ENCODE peak calls at places on chromosomes 11 and 22, in eight cellular contexts. One of them, this sample, is unnamed.
A peak's percentile ranks its signal among the peaks of the same experiment; 100 is the strongest.

GRCh38 chr11:113562981-113563461 is 87.8 kb upstream of the DRD2 start:
- DNase-seq in keratinocyte: no peak
- DNase-seq in IMR-90: no peak
- DNase-seq in GM23248: peak; percentile 22
- DNase-seq in neural progenitor cell: no peak
- DNase-seq in mesendoderm: peak; percentile 44
- DNase-seq in A549: no peak
- DNase-seq in fibroblast of lung: no peak
- DNase-seq in this sample: no peak

GRCh38 chr11:116984589-116984988 is 113.6 kb downstream of the SIK3 start:
- DNase-seq in keratinocyte: peak; percentile 62
- DNase-seq in IMR-90: peak; percentile 98
- DNase-seq in GM23248: peak; percentile 95
- DNase-seq in neural progenitor cell: no peak
- DNase-seq in mesendoderm: no peak
- DNase-seq in A549: no peak
- DNase-seq in fibroblast of lung: peak; percentile 98
- DNase-seq in this sample: peak; percentile 99

GRCh38 chr22:20786536-20786979 is 12.6 kb downstream of the SERPIND1 start:
- DNase-seq in keratinocyte: no peak
- DNase-seq in IMR-90: no peak
- DNase-seq in GM23248: no peak
- DNase-seq in neural progenitor cell: no peak
- DNase-seq in mesendoderm: no peak
- DNase-seq in A549: no peak
- DNase-seq in fibroblast of lung: no peak
- DNase-seq in this sample: no peak

GRCh38 chr11:128422576-128423370 is 164.6 kb downstream of the ETS1 start:
- DNase-seq in keratinocyte: no peak
- DNase-seq in IMR-90: no peak
- DNase-seq in GM23248: no peak
- DNase-seq in neural progenitor cell: peak; percentile 13
- DNase-seq in mesendoderm: peak; percentile 37
- DNase-seq in A549: no peak
- DNase-seq in fibroblast of lung: no peak
- DNase-seq in this sample: no peak

GRCh38 chr11:121452609-121453150 is at the start of gene SORL1-AS1:
- DNase-seq in keratinocyte: no peak
- DNase-seq in IMR-90: peak; percentile 5
- DNase-seq in GM23248: no peak
- DNase-seq in neural progenitor cell: peak; percentile 10
- DNase-seq in mesendoderm: peak; percentile 48
- DNase-seq in A549: peak; percentile 12
- DNase-seq in fibroblast of lung: no peak
- DNase-seq in this sample: no peak

GRCh38 chr11:39684155-39684554 is 1775.3 kb downstream of the LRRC4C start:
- DNase-seq in keratinocyte: no peak
- DNase-seq in IMR-90: no peak
- DNase-seq in GM23248: no peak
- DNase-seq in neural progenitor cell: no peak
- DNase-seq in mesendoderm: no peak
- DNase-seq in A549: no peak
- DNase-seq in fibroblast of lung: no peak
- DNase-seq in this sample: no peak

GRCh38 chr11:113549061-113549460 is 73.9 kb upstream of the DRD2 start:
- DNase-seq in keratinocyte: no peak
- DNase-seq in IMR-90: no peak
- DNase-seq in GM23248: no peak
- DNase-seq in neural progenitor cell: no peak
- DNase-seq in mesendoderm: no peak
- DNase-seq in A549: no peak
- DNase-seq in fibroblast of lung: no peak
- DNase-seq in this sample: no peak

GRCh38 chr11:133843454-133843987 is 1.8 kb downstream of the SPATA19 start:
- DNase-seq in keratinocyte: no peak
- DNase-seq in IMR-90: no peak
- DNase-seq in GM23248: no peak
- DNase-seq in neural progenitor cell: no peak
- DNase-seq in mesendoderm: no peak
- DNase-seq in A549: no peak
- DNase-seq in fibroblast of lung: no peak
- DNase-seq in this sample: no peak

GRCh38 chr11:115112779-115113178 is 391.4 kb downstream of the CADM1 start:
- DNase-seq in keratinocyte: no peak
- DNase-seq in IMR-90: no peak
- DNase-seq in GM23248: no peak
- DNase-seq in neural progenitor cell: peak; percentile 74
- DNase-seq in mesendoderm: no peak
- DNase-seq in A549: no peak
- DNase-seq in fibroblast of lung: no peak
- DNase-seq in this sample: no peak

GRCh38 chr11:9758676-9759518 is 95.0 kb downstream of the SWAP70 start:
- DNase-seq in keratinocyte: no peak
- DNase-seq in IMR-90: peak; percentile 64
- DNase-seq in GM23248: peak; percentile 84
- DNase-seq in neural progenitor cell: peak; percentile 64
- DNase-seq in mesendoderm: peak; percentile 86
- DNase-seq in A549: peak; percentile 71
- DNase-seq in fibroblast of lung: peak; percentile 78
- DNase-seq in this sample: peak; percentile 49

GRCh38 chr11:56509439-56509838 is 18.3 kb upstream of the OR5M8 start:
- DNase-seq in keratinocyte: no peak
- DNase-seq in IMR-90: no peak
- DNase-seq in GM23248: no peak
- DNase-seq in neural progenitor cell: no peak
- DNase-seq in mesendoderm: no peak
- DNase-seq in A549: no peak
- DNase-seq in fibroblast of lung: no peak
- DNase-seq in this sample: no peak

GRCh38 chr11:29343465-29344333 is 673.1 kb downstream of the KCNA4 start:
- DNase-seq in keratinocyte: no peak
- DNase-seq in IMR-90: peak; percentile 34
- DNase-seq in GM23248: peak; percentile 67
- DNase-seq in neural progenitor cell: peak; percentile 73
- DNase-seq in mesendoderm: peak; percentile 67
- DNase-seq in A549: peak; percentile 35
- DNase-seq in fibroblast of lung: peak; percentile 34
- DNase-seq in this sample: no peak

DNA sequence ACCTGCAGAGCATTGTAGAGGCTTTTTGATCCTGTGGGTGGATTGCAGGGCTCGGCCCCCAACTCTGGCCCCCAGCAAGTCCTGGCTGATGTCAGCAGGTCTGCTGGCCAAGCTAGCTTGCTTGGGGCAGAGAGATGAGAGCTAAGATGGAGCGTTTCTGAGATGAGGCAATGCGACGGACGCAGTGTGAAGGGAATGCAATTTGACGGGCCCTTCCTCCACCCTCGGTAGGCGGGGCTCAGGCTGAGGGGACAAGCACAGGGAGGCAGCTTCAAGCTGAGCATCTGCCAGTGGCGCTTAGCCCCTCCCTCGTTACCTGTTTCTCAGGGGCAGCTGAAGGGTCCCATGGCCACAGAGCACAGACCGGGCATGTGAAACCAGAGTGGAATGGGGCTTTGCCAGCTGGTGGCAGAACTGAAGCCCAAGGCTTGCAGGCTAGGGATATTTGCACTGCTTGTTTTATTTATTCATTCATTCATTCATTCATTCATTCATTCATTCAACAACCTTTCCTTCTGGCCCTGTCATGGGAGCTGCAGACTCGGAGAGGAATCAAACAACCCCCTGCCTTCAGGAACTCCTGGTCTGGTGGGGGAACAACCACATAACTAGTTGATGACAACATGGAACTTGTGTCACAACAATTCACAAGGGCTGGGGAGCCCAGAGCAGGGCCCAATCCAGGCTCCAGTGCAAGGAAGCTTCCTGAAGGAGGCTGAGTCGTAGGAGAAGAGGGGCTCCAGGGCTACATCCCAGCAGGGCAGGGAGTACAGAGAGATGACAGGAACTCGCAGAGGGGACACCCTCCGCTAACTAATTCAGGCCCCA is 66.8 kb downstream of the THAP12 start:
- DNase-seq in keratinocyte: no peak
- DNase-seq in IMR-90: no peak
- DNase-seq in GM23248: peak; percentile 45
- DNase-seq in neural progenitor cell: peak; percentile 53
- DNase-seq in mesendoderm: peak; percentile 85
- DNase-seq in A549: no peak
- DNase-seq in fibroblast of lung: peak; percentile 14
- DNase-seq in this sample: no peak
- H3K27ac ChIP-seq in keratinocyte: no peak overlapping the region
- H3K27ac ChIP-seq in IMR-90: no peak overlapping the region
- H3K27ac ChIP-seq in GM23248: no peak overlapping the region
- H3K27ac ChIP-seq in neural progenitor cell: no peak overlapping the region
- H3K27ac ChIP-seq in mesendoderm: no peak overlapping the region
- H3K27ac ChIP-seq in A549: no peak overlapping the region
- H3K27ac ChIP-seq in fibroblast of lung: no peak overlapping the region
- H3K27ac ChIP-seq in this sample: no peak overlapping the region

GRCh38 chr11:68683086-68683951 is 1.0 kb upstream of the GAL start:
- DNase-seq in keratinocyte: no peak
- DNase-seq in IMR-90: no peak
- DNase-seq in GM23248: peak; percentile 37
- DNase-seq in neural progenitor cell: no peak
- DNase-seq in mesendoderm: peak; percentile 40
- DNase-seq in A549: no peak
- DNase-seq in fibroblast of lung: no peak
- DNase-seq in this sample: no peak

GRCh38 chr11:68683952-68684384 is 376 bp upstream of the GAL start:
- DNase-seq in keratinocyte: no peak
- DNase-seq in IMR-90: no peak
- DNase-seq in GM23248: no peak
- DNase-seq in neural progenitor cell: no peak
- DNase-seq in mesendoderm: no peak
- DNase-seq in A549: no peak
- DNase-seq in fibroblast of lung: no peak
- DNase-seq in this sample: no peak

GRCh38 chr11:68680541-68681231 is 3.7 kb upstream of the GAL start:
- DNase-seq in keratinocyte: no peak
- DNase-seq in IMR-90: no peak
- DNase-seq in GM23248: no peak
- DNase-seq in neural progenitor cell: no peak
- DNase-seq in mesendoderm: no peak
- DNase-seq in A549: no peak
- DNase-seq in fibroblast of lung: no peak
- DNase-seq in this sample: no peak

GRCh38 chr11:68684385-68685356 is at the start of gene GAL:
- DNase-seq in keratinocyte: no peak
- DNase-seq in IMR-90: no peak
- DNase-seq in GM23248: peak; percentile 69
- DNase-seq in neural progenitor cell: peak; percentile 63
- DNase-seq in mesendoderm: peak; percentile 45
- DNase-seq in A549: no peak
- DNase-seq in fibroblast of lung: no peak
- DNase-seq in this sample: no peak

GRCh38 chr11:68682531-68682931 is 1.8 kb upstream of the GAL start:
- DNase-seq in keratinocyte: no peak
- DNase-seq in IMR-90: peak; percentile 24
- DNase-seq in GM23248: peak; percentile 65
- DNase-seq in neural progenitor cell: no peak
- DNase-seq in mesendoderm: no peak
- DNase-seq in A549: no peak
- DNase-seq in fibroblast of lung: no peak
- DNase-seq in this sample: no peak
- H3K4me2 ChIP-seq in keratinocyte: no peak overlapping the region
- H3K4me2 ChIP-seq in IMR-90: no peak overlapping the region
- H3K4me2 ChIP-seq in GM23248: no peak overlapping the region
- H3K4me2 ChIP-seq in neural progenitor cell: no peak overlapping the region
- H3K4me2 ChIP-seq in mesendoderm: no peak overlapping the region
- H3K4me2 ChIP-seq in A549: no peak overlapping the region
- H3K4me2 ChIP-seq in fibroblast of lung: no peak overlapping the region
- H3K4me2 ChIP-seq in this sample: no peak overlapping the region

GRCh38 chr11:96161271-96162089 is 181.5 kb downstream of the MAML2 start:
- DNase-seq in keratinocyte: no peak
- DNase-seq in IMR-90: peak; percentile 68
- DNase-seq in GM23248: peak; percentile 52
- DNase-seq in neural progenitor cell: no peak
- DNase-seq in mesendoderm: no peak
- DNase-seq in A549: no peak
- DNase-seq in fibroblast of lung: peak; percentile 55
- DNase-seq in this sample: peak; percentile 64
- H3K27ac ChIP-seq in keratinocyte: no peak overlapping the region
- H3K27ac ChIP-seq in IMR-90: peak overlapping the region; percentile 92
- H3K27ac ChIP-seq in GM23248: peak overlapping the region; percentile 78
- H3K27ac ChIP-seq in neural progenitor cell: no peak overlapping the region
- H3K27ac ChIP-seq in mesendoderm: no peak overlapping the region
- H3K27ac ChIP-seq in A549: no peak overlapping the region
- H3K27ac ChIP-seq in fibroblast of lung: peak overlapping the region; percentile 8
- H3K27ac ChIP-seq in this sample: peak overlapping the region; percentile 74

GRCh38 chr22:28815101-28815500 is 14.7 kb upstream of the XBP1 start:
- DNase-seq in keratinocyte: no peak
- DNase-seq in IMR-90: no peak
- DNase-seq in GM23248: no peak
- DNase-seq in neural progenitor cell: no peak
- DNase-seq in mesendoderm: no peak
- DNase-seq in A549: no peak
- DNase-seq in fibroblast of lung: no peak
- DNase-seq in this sample: no peak

GRCh38 chr22:28813772-28814518 is 13.6 kb upstream of the XBP1 start:
- DNase-seq in keratinocyte: no peak
- DNase-seq in IMR-90: no peak
- DNase-seq in GM23248: no peak
- DNase-seq in neural progenitor cell: no peak
- DNase-seq in mesendoderm: no peak
- DNase-seq in A549: no peak
- DNase-seq in fibroblast of lung: peak; percentile 39
- DNase-seq in this sample: no peak

GRCh38 chr22:28815729-28816128 is 15.4 kb upstream of the XBP1 start:
- DNase-seq in keratinocyte: no peak
- DNase-seq in IMR-90: no peak
- DNase-seq in GM23248: no peak
- DNase-seq in neural progenitor cell: no peak
- DNase-seq in mesendoderm: no peak
- DNase-seq in A549: no peak
- DNase-seq in fibroblast of lung: no peak
- DNase-seq in this sample: no peak

GRCh38 chr22:28810839-28811491 is 10.6 kb upstream of the XBP1 start:
- DNase-seq in keratinocyte: no peak
- DNase-seq in IMR-90: no peak
- DNase-seq in GM23248: no peak
- DNase-seq in neural progenitor cell: no peak
- DNase-seq in mesendoderm: no peak
- DNase-seq in A549: no peak
- DNase-seq in fibroblast of lung: no peak
- DNase-seq in this sample: no peak

GRCh38 chr22:28812491-28812890 is 12.1 kb upstream of the XBP1 start:
- DNase-seq in keratinocyte: no peak
- DNase-seq in IMR-90: no peak
- DNase-seq in GM23248: no peak
- DNase-seq in neural progenitor cell: no peak
- DNase-seq in mesendoderm: no peak
- DNase-seq in A549: no peak
- DNase-seq in fibroblast of lung: no peak
- DNase-seq in this sample: no peak
- H3K4me2 ChIP-seq in keratinocyte: no peak overlapping the region
- H3K4me2 ChIP-seq in IMR-90: no peak overlapping the region
- H3K4me2 ChIP-seq in GM23248: no peak overlapping the region
- H3K4me2 ChIP-seq in neural progenitor cell: no peak overlapping the region
- H3K4me2 ChIP-seq in mesendoderm: no peak overlapping the region
- H3K4me2 ChIP-seq in A549: no peak overlapping the region
- H3K4me2 ChIP-seq in fibroblast of lung: no peak overlapping the region
- H3K4me2 ChIP-seq in this sample: no peak overlapping the region

GRCh38 chr11:122816701-122817100 is 21.6 kb upstream of the CRTAM start:
- DNase-seq in keratinocyte: no peak
- DNase-seq in IMR-90: no peak
- DNase-seq in GM23248: no peak
- DNase-seq in neural progenitor cell: no peak
- DNase-seq in mesendoderm: no peak
- DNase-seq in A549: no peak
- DNase-seq in fibroblast of lung: peak; percentile 50
- DNase-seq in this sample: no peak
- H3K27ac ChIP-seq in keratinocyte: peak overlapping the region; percentile 83
- H3K27ac ChIP-seq in IMR-90: no peak overlapping the region
- H3K27ac ChIP-seq in GM23248: no peak overlapping the region
- H3K27ac ChIP-seq in neural progenitor cell: no peak overlapping the region
- H3K27ac ChIP-seq in mesendoderm: no peak overlapping the region
- H3K27ac ChIP-seq in A549: no peak overlapping the region
- H3K27ac ChIP-seq in fibroblast of lung: no peak overlapping the region
- H3K27ac ChIP-seq in this sample: no peak overlapping the region